ENCODE peak calls at places on chromosome 17, in nine cellular contexts. Z, F, S, H, E, K, B, L and T are unnamed samples.

GRCh38 chr17:63774141-63774981 is at the start of gene DDX42:
- DNase-seq in Z (peak), F (peak), S (peak), H (peak), E (no peak), K (peak), B (peak), L (no peak), T (peak)

GRCh38 chr17:33178641-33179040 is 114.5 kb downstream of the ASIC2 start:
- DNase-seq in Z (no peak), F (no peak), S (no peak), H (no peak), E (no peak), K (no peak), B (no peak), L (no peak), T (no peak)

GRCh38 chr17:2049333-2050245 is 5.3 kb upstream of the HIC1 start:
- DNase-seq in Z (peak), F (peak), S (peak), H (peak), E (no peak), K (peak), B (no peak), L (no peak), T (no peak)

GRCh38 chr17:5562172-5562571 is 22.1 kb downstream of the NLRP1 start:
- DNase-seq in Z (no peak), F (no peak), S (no peak), H (no peak), E (no peak), K (no peak), B (no peak), L (no peak), T (no peak)

GRCh38 chr17:70071127-70071526 is 3.9 kb upstream of the KCNJ16 start:
- DNase-seq in Z (no peak), F (no peak), S (no peak), H (no peak), E (no peak), K (no peak), B (no peak), L (no peak), T (no peak)

GRCh38 chr17:17792551-17793377 is 44.0 kb downstream of the SREBF1 start:
- DNase-seq in Z (peak), F (no peak), S (peak), H (peak), E (peak), K (no peak), B (peak), L (no peak), T (no peak)

GRCh38 chr17:79845601-79845949 is 6.3 kb upstream of the CBX4 start:
- DNase-seq in Z (no peak), F (no peak), S (no peak), H (peak), E (no peak), K (no peak), B (no peak), L (no peak), T (no peak)

GRCh38 chr17:17028059-17028877 is 14.0 kb upstream of the MPRIP start:
- DNase-seq in Z (peak), F (no peak), S (no peak), H (peak), E (peak), K (peak), B (peak), L (no peak), T (peak)

GRCh38 chr17:2071024-2071385 is 16.1 kb downstream of the HIC1 start:
- DNase-seq in Z (no peak), F (no peak), S (no peak), H (no peak), E (no peak), K (no peak), B (no peak), L (no peak), T (no peak)

GRCh38 chr17:43830510-43831145 is 2.3 kb downstream of the MPP3 start:
- DNase-seq in Z (no peak), F (no peak), S (no peak), H (no peak), E (no peak), K (no peak), B (no peak), L (no peak), T (no peak)

DNA sequence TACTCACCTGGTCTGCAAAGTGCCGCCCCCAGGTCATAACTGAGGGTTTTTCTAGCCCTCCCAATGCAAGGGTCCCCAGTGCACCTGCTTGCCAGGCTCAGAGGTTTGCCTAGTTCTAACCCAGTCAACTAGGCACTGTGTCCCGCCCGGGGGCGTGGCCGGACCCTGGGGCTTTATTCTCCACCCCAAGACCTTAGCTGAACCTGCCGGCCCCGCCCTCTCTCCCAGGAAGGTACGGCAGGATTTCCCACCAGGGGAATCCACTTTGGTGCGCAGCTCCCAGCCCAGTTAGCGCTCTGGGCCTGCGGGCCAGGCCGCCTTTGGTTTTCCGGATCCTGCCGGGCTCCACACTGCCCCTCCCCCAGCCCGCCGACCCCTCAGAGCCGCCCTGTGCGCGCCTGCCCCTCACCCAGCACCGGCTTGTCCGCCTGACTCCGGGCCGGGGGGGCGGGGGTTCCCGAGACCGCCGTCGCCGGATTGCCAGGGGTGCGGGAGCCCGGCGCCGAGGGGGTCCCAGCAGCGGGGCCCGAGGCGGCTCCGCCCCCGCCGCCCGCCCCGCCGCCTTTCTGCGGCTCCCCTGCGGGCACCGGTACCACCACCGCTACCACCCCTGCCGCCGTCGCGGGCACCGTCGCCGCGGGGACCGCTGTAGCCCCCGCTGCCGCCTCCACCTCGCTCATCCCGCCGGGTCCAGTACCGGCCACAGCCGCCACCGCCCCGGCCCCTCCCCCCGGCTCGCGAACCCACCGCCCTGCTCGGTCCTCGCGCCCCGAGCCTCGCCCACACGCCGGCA is 422 bp downstream of the YBX2 start:
- DNase-seq in Z (peak), F (no peak), S (no peak), H (no peak), E (no peak), K (no peak), B (no peak), L (no peak), T (no peak)
- H3K4me3 ChIP-seq in Z (peak), F (no peak), S (peak), H (no peak), E (no peak), K (no peak), B (no peak), L (no peak), T (peak)

DNA sequence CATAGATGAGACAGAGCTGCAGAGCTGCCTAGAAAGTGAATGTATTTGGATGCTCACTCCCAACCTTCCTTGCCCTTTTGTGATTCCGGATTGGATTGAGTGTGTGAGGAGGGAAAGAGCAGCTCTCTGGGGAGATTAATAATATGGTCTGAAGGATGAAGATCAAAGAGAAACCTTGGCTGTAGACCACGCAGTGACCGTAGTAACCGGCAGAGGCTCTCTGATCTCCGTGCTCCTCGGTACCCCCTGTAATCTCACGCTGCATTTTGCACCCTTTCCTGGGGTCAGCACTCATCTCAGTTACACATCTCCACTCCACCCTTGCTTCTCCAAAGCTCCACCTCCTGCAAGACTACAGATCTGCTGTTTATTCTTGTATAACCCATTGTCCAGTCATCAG is 14.1 kb downstream of the TMEM100 start:
- DNase-seq in Z (no peak), F (no peak), S (no peak), H (no peak), E (no peak), K (no peak), B (no peak), L (no peak), T (no peak)
- H3K4me3 ChIP-seq in Z (no peak), F (no peak), S (no peak), H (no peak), E (no peak), K (no peak), B (no peak), L (peak), T (peak)

GRCh38 chr17:78325076-78325712 is 34.7 kb downstream of the SOCS3 start:
- DNase-seq in Z (peak), F (peak), S (no peak), H (peak), E (no peak), K (peak), B (no peak), L (no peak), T (peak)
- H3K4me3 ChIP-seq in Z (no peak), F (no peak), S (no peak), H (peak), E (no peak), K (no peak), B (no peak), L (no peak), T (no peak)

DNA sequence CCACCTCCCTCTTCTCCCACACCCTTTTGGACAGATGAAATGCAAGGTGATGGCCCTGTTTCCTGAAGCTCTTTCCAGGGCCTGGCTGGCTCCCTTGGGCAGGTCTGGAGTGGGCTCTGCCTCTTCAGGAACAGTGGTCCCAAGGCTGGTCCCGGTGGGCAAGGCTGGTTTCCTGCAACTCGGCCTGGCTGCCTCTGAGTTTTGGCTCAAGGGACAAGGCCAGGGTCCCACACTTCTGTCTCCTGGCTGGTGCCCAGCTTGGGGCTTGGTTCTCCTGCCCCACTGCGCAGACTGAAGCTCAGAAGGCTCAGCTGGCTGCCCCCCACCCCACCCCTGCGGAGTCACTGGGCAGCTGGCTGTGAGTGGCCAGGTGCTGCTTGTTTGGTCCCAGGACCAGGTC is 3.8 kb upstream of the ACTG1 start:
- DNase-seq in Z (no peak), F (no peak), S (no peak), H (no peak), E (no peak), K (no peak), B (no peak), L (no peak), T (no peak)
- H3K4me3 ChIP-seq in Z (peak), F (peak), S (no peak), H (peak), E (no peak), K (no peak), B (peak), L (peak), T (peak)

GRCh38 chr17:50560185-50560824 is at the start of gene CACNA1G:
- DNase-seq in Z (peak), F (peak), S (peak), H (peak), E (peak), K (peak), B (no peak), L (peak), T (peak)
- H3K4me3 ChIP-seq in Z (peak), F (peak), S (no peak), H (peak), E (peak), K (peak), B (peak), L (peak), T (peak)

GRCh38 chr17:75088902-75089417 is 1.2 kb downstream of the SLC16A5 start:
- DNase-seq in Z (peak), F (no peak), S (no peak), H (peak), E (no peak), K (no peak), B (no peak), L (no peak), T (no peak)
- H3K4me3 ChIP-seq in Z (no peak), F (peak), S (no peak), H (peak), E (no peak), K (no peak), B (peak), L (no peak), T (no peak)

DNA sequence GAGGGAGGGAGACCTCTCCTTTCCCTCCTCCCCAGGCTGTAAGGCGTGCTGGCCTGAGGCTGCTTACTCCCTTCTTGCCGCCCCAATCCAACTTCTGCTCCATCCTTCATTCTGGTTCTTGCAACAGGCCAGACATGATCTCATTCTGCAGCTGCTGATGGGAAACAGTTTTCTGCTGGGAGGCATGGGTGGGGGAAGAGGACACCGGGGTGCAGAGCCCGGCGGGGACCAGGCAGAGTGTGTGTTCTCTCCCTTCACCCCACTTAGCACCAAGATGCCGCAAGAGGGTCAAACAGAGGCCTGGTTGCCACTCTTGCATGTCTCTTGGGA is 1.4 kb downstream of the SARM1 start:
- DNase-seq in Z (no peak), F (no peak), S (no peak), H (no peak), E (no peak), K (no peak), B (no peak), L (no peak), T (no peak)
- H3K4me3 ChIP-seq in Z (no peak), F (peak), S (no peak), H (peak), E (no peak), K (no peak), B (peak), L (peak), T (peak)